ENCODE peak calls at places on chromosomes 2 and 18, in ten cellular contexts. One of them, this sample, is unnamed.

GRCh38 chr2:168687314-168687713 is 115.1 kb upstream of the NOSTRIN start:
- DNase-seq in SW480: no peak
- DNase-seq in endothelial cell: no peak
- DNase-seq in HuH-7: no peak
- DNase-seq in amniotic stem cell: no peak
- DNase-seq in stimulated activated CD8-positive, alpha-beta memory T cell treated with anti-CD3 and anti-CD28 coated beads, Interleukin-15, amount 100 ng/mL, for 48 hours: no peak
- DNase-seq in fibroblast of mammary gland: peak
- DNase-seq in progenitor cell of endocrine pancreas: no peak
- DNase-seq in GM06990: no peak
- DNase-seq in HFFc6: peak
- DNase-seq in this sample: no peak

GRCh38 chr2:197851451-197851850 is 47.1 kb downstream of the PLCL1 start:
- DNase-seq in progenitor cell of endocrine pancreas: no peak
- DNase-seq in HuH-7: no peak
- DNase-seq in fibroblast of mammary gland: peak
- DNase-seq in amniotic stem cell: no peak
- DNase-seq in HFFc6: no peak
- DNase-seq in GM06990: no peak
- DNase-seq in endothelial cell: no peak
- DNase-seq in stimulated activated CD8-positive, alpha-beta memory T cell treated with anti-CD3 and anti-CD28 coated beads, Interleukin-15, amount 100 ng/mL, for 48 hours: no peak
- DNase-seq in SW480: no peak
- DNase-seq in this sample: no peak

GRCh38 chr2:217944366-217944765 is 58.4 kb downstream of the TNS1 start:
- DNase-seq in GM06990: no peak
- DNase-seq in amniotic stem cell: no peak
- DNase-seq in endothelial cell: no peak
- DNase-seq in HuH-7: no peak
- DNase-seq in stimulated activated CD8-positive, alpha-beta memory T cell treated with anti-CD3 and anti-CD28 coated beads, Interleukin-15, amount 100 ng/mL, for 48 hours: no peak
- DNase-seq in HFFc6: no peak
- DNase-seq in progenitor cell of endocrine pancreas: no peak
- DNase-seq in SW480: no peak
- DNase-seq in fibroblast of mammary gland: no peak
- DNase-seq in this sample: no peak

GRCh38 chr2:102488063-102488462 is 15.0 kb downstream of the SLC9A4 start:
- DNase-seq in GM06990: no peak
- DNase-seq in fibroblast of mammary gland: peak
- DNase-seq in HFFc6: peak
- DNase-seq in progenitor cell of endocrine pancreas: no peak
- DNase-seq in HuH-7: no peak
- DNase-seq in stimulated activated CD8-positive, alpha-beta memory T cell treated with anti-CD3 and anti-CD28 coated beads, Interleukin-15, amount 100 ng/mL, for 48 hours: no peak
- DNase-seq in SW480: peak
- DNase-seq in endothelial cell: no peak
- DNase-seq in amniotic stem cell: no peak
- DNase-seq in this sample: no peak

GRCh38 chr2:137828624-137829023 is 135.6 kb upstream of the HNMT start:
- DNase-seq in progenitor cell of endocrine pancreas: no peak
- DNase-seq in HFFc6: no peak
- DNase-seq in amniotic stem cell: no peak
- DNase-seq in HuH-7: no peak
- DNase-seq in GM06990: no peak
- DNase-seq in fibroblast of mammary gland: no peak
- DNase-seq in stimulated activated CD8-positive, alpha-beta memory T cell treated with anti-CD3 and anti-CD28 coated beads, Interleukin-15, amount 100 ng/mL, for 48 hours: no peak
- DNase-seq in SW480: no peak
- DNase-seq in endothelial cell: no peak
- DNase-seq in this sample: no peak

GRCh38 chr2:150063432-150063889 is 424.0 kb downstream of the RND3 start:
- DNase-seq in endothelial cell: no peak
- DNase-seq in fibroblast of mammary gland: peak
- DNase-seq in GM06990: no peak
- DNase-seq in SW480: no peak
- DNase-seq in progenitor cell of endocrine pancreas: no peak
- DNase-seq in amniotic stem cell: no peak
- DNase-seq in stimulated activated CD8-positive, alpha-beta memory T cell treated with anti-CD3 and anti-CD28 coated beads, Interleukin-15, amount 100 ng/mL, for 48 hours: no peak
- DNase-seq in HuH-7: no peak
- DNase-seq in HFFc6: peak
- DNase-seq in this sample: no peak

GRCh38 chr2:107529146-107529545 is 297.5 kb upstream of the RGPD4 start:
- DNase-seq in GM06990: no peak
- DNase-seq in progenitor cell of endocrine pancreas: no peak
- DNase-seq in HuH-7: no peak
- DNase-seq in stimulated activated CD8-positive, alpha-beta memory T cell treated with anti-CD3 and anti-CD28 coated beads, Interleukin-15, amount 100 ng/mL, for 48 hours: no peak
- DNase-seq in amniotic stem cell: no peak
- DNase-seq in fibroblast of mammary gland: peak
- DNase-seq in SW480: peak
- DNase-seq in endothelial cell: no peak
- DNase-seq in HFFc6: no peak
- DNase-seq in this sample: no peak

GRCh38 chr2:132475615-132476014 is 59.0 kb downstream of the GPR39 start:
- DNase-seq in endothelial cell: no peak
- DNase-seq in progenitor cell of endocrine pancreas: no peak
- DNase-seq in amniotic stem cell: no peak
- DNase-seq in SW480: no peak
- DNase-seq in HFFc6: no peak
- DNase-seq in GM06990: no peak
- DNase-seq in fibroblast of mammary gland: no peak
- DNase-seq in HuH-7: no peak
- DNase-seq in stimulated activated CD8-positive, alpha-beta memory T cell treated with anti-CD3 and anti-CD28 coated beads, Interleukin-15, amount 100 ng/mL, for 48 hours: no peak
- DNase-seq in this sample: no peak

GRCh38 chr2:30266051-30266621 is 34.8 kb downstream of the LBH start:
- DNase-seq in HFFc6: no peak
- DNase-seq in amniotic stem cell: no peak
- DNase-seq in fibroblast of mammary gland: no peak
- DNase-seq in HuH-7: no peak
- DNase-seq in GM06990: peak
- DNase-seq in stimulated activated CD8-positive, alpha-beta memory T cell treated with anti-CD3 and anti-CD28 coated beads, Interleukin-15, amount 100 ng/mL, for 48 hours: no peak
- DNase-seq in SW480: no peak
- DNase-seq in progenitor cell of endocrine pancreas: no peak
- DNase-seq in endothelial cell: no peak
- DNase-seq in this sample: peak

GRCh38 chr18:70172225-70172624 is 33.3 kb downstream of the RTTN start:
- DNase-seq in GM06990: no peak
- DNase-seq in endothelial cell: no peak
- DNase-seq in HFFc6: peak
- DNase-seq in progenitor cell of endocrine pancreas: no peak
- DNase-seq in stimulated activated CD8-positive, alpha-beta memory T cell treated with anti-CD3 and anti-CD28 coated beads, Interleukin-15, amount 100 ng/mL, for 48 hours: no peak
- DNase-seq in SW480: no peak
- DNase-seq in fibroblast of mammary gland: peak
- DNase-seq in amniotic stem cell: no peak
- DNase-seq in HuH-7: no peak
- DNase-seq in this sample: no peak

GRCh38 chr2:19496646-19497045 is 138.2 kb upstream of the OSR1 start:
- DNase-seq in SW480: peak
- DNase-seq in fibroblast of mammary gland: no peak
- DNase-seq in amniotic stem cell: no peak
- DNase-seq in HFFc6: no peak
- DNase-seq in progenitor cell of endocrine pancreas: no peak
- DNase-seq in stimulated activated CD8-positive, alpha-beta memory T cell treated with anti-CD3 and anti-CD28 coated beads, Interleukin-15, amount 100 ng/mL, for 48 hours: no peak
- DNase-seq in endothelial cell: no peak
- DNase-seq in GM06990: no peak
- DNase-seq in HuH-7: no peak
- DNase-seq in this sample: no peak

GRCh38 chr2:222410534-222410933 is 13.8 kb upstream of the SGPP2 start:
- DNase-seq in HFFc6: peak
- DNase-seq in SW480: no peak
- DNase-seq in HuH-7: no peak
- DNase-seq in progenitor cell of endocrine pancreas: no peak
- DNase-seq in amniotic stem cell: no peak
- DNase-seq in GM06990: no peak
- DNase-seq in fibroblast of mammary gland: no peak
- DNase-seq in endothelial cell: no peak
- DNase-seq in stimulated activated CD8-positive, alpha-beta memory T cell treated with anti-CD3 and anti-CD28 coated beads, Interleukin-15, amount 100 ng/mL, for 48 hours: no peak
- DNase-seq in this sample: no peak

GRCh38 chr2:134268265-134268664 is 14.4 kb downstream of the MGAT5 start:
- DNase-seq in progenitor cell of endocrine pancreas: no peak
- DNase-seq in GM06990: no peak
- DNase-seq in stimulated activated CD8-positive, alpha-beta memory T cell treated with anti-CD3 and anti-CD28 coated beads, Interleukin-15, amount 100 ng/mL, for 48 hours: no peak
- DNase-seq in amniotic stem cell: no peak
- DNase-seq in HFFc6: no peak
- DNase-seq in SW480: no peak
- DNase-seq in fibroblast of mammary gland: peak
- DNase-seq in HuH-7: no peak
- DNase-seq in endothelial cell: no peak
- DNase-seq in this sample: no peak

GRCh38 chr2:100832885-100833284 is 12.9 kb downstream of the NPAS2 start:
- DNase-seq in progenitor cell of endocrine pancreas: no peak
- DNase-seq in SW480: no peak
- DNase-seq in fibroblast of mammary gland: peak
- DNase-seq in stimulated activated CD8-positive, alpha-beta memory T cell treated with anti-CD3 and anti-CD28 coated beads, Interleukin-15, amount 100 ng/mL, for 48 hours: no peak
- DNase-seq in amniotic stem cell: no peak
- DNase-seq in GM06990: no peak
- DNase-seq in HFFc6: no peak
- DNase-seq in HuH-7: no peak
- DNase-seq in endothelial cell: no peak
- DNase-seq in this sample: no peak

GRCh38 chr2:106577252-106577651 is 90.1 kb downstream of the CD8B2 start:
- DNase-seq in amniotic stem cell: no peak
- DNase-seq in stimulated activated CD8-positive, alpha-beta memory T cell treated with anti-CD3 and anti-CD28 coated beads, Interleukin-15, amount 100 ng/mL, for 48 hours: no peak
- DNase-seq in SW480: no peak
- DNase-seq in GM06990: no peak
- DNase-seq in HuH-7: no peak
- DNase-seq in endothelial cell: no peak
- DNase-seq in fibroblast of mammary gland: no peak
- DNase-seq in progenitor cell of endocrine pancreas: no peak
- DNase-seq in HFFc6: no peak
- DNase-seq in this sample: no peak

GRCh38 chr2:235021752-235022151 is 69.9 kb downstream of the SH3BP4 start:
- DNase-seq in endothelial cell: no peak
- DNase-seq in progenitor cell of endocrine pancreas: no peak
- DNase-seq in amniotic stem cell: peak
- DNase-seq in stimulated activated CD8-positive, alpha-beta memory T cell treated with anti-CD3 and anti-CD28 coated beads, Interleukin-15, amount 100 ng/mL, for 48 hours: no peak
- DNase-seq in SW480: peak
- DNase-seq in HuH-7: no peak
- DNase-seq in HFFc6: peak
- DNase-seq in fibroblast of mammary gland: peak
- DNase-seq in GM06990: no peak
- DNase-seq in this sample: no peak

GRCh38 chr2:227308784-227309183 is 16.3 kb upstream of the MFF start:
- DNase-seq in progenitor cell of endocrine pancreas: no peak
- DNase-seq in HFFc6: no peak
- DNase-seq in SW480: no peak
- DNase-seq in stimulated activated CD8-positive, alpha-beta memory T cell treated with anti-CD3 and anti-CD28 coated beads, Interleukin-15, amount 100 ng/mL, for 48 hours: no peak
- DNase-seq in HuH-7: no peak
- DNase-seq in GM06990: peak
- DNase-seq in fibroblast of mammary gland: no peak
- DNase-seq in endothelial cell: no peak
- DNase-seq in amniotic stem cell: no peak
- DNase-seq in this sample: no peak

GRCh38 chr18:79965119-79965902 is 868 bp downstream of the HSBP1L1 start:
- DNase-seq in stimulated activated CD8-positive, alpha-beta memory T cell treated with anti-CD3 and anti-CD28 coated beads, Interleukin-15, amount 100 ng/mL, for 48 hours: no peak
- DNase-seq in SW480: peak
- DNase-seq in GM06990: peak
- DNase-seq in progenitor cell of endocrine pancreas: no peak
- DNase-seq in endothelial cell: no peak
- DNase-seq in amniotic stem cell: no peak
- DNase-seq in fibroblast of mammary gland: peak
- DNase-seq in HFFc6: peak
- DNase-seq in HuH-7: peak
- DNase-seq in this sample: no peak

GRCh38 chr2:99602475-99602874 is 112.7 kb upstream of the REV1 start:
- DNase-seq in progenitor cell of endocrine pancreas: no peak
- DNase-seq in SW480: peak
- DNase-seq in stimulated activated CD8-positive, alpha-beta memory T cell treated with anti-CD3 and anti-CD28 coated beads, Interleukin-15, amount 100 ng/mL, for 48 hours: no peak
- DNase-seq in amniotic stem cell: peak
- DNase-seq in endothelial cell: no peak
- DNase-seq in fibroblast of mammary gland: peak
- DNase-seq in HuH-7: no peak
- DNase-seq in HFFc6: peak
- DNase-seq in GM06990: no peak
- DNase-seq in this sample: no peak

GRCh38 chr2:163682695-163683094 is 53.1 kb downstream of the FIGN start:
- DNase-seq in endothelial cell: no peak
- DNase-seq in fibroblast of mammary gland: peak
- DNase-seq in progenitor cell of endocrine pancreas: no peak
- DNase-seq in amniotic stem cell: no peak
- DNase-seq in stimulated activated CD8-positive, alpha-beta memory T cell treated with anti-CD3 and anti-CD28 coated beads, Interleukin-15, amount 100 ng/mL, for 48 hours: no peak
- DNase-seq in SW480: no peak
- DNase-seq in HFFc6: peak
- DNase-seq in GM06990: no peak
- DNase-seq in HuH-7: no peak
- DNase-seq in this sample: no peak

GRCh38 chr2:189161894-189162293 is 17.7 kb downstream of the COL5A2 start:
- DNase-seq in progenitor cell of endocrine pancreas: no peak
- DNase-seq in GM06990: no peak
- DNase-seq in amniotic stem cell: no peak
- DNase-seq in fibroblast of mammary gland: no peak
- DNase-seq in HuH-7: no peak
- DNase-seq in stimulated activated CD8-positive, alpha-beta memory T cell treated with anti-CD3 and anti-CD28 coated beads, Interleukin-15, amount 100 ng/mL, for 48 hours: no peak
- DNase-seq in SW480: no peak
- DNase-seq in HFFc6: no peak
- DNase-seq in endothelial cell: no peak
- DNase-seq in this sample: no peak

GRCh38 chr18:77007251-77007650 is 125.3 kb downstream of the MBP start:
- DNase-seq in endothelial cell: no peak
- DNase-seq in amniotic stem cell: no peak
- DNase-seq in HFFc6: no peak
- DNase-seq in GM06990: no peak
- DNase-seq in fibroblast of mammary gland: no peak
- DNase-seq in SW480: no peak
- DNase-seq in progenitor cell of endocrine pancreas: no peak
- DNase-seq in stimulated activated CD8-positive, alpha-beta memory T cell treated with anti-CD3 and anti-CD28 coated beads, Interleukin-15, amount 100 ng/mL, for 48 hours: no peak
- DNase-seq in HuH-7: no peak
- DNase-seq in this sample: no peak

This sample was measured in activated T-cell treated with anti-CD3 and anti-CD28 coated beads for 48 hours.